ENCODE peak calls at places on chromosomes 12 and 14, in eight cellular contexts. C is pancreas; D is tibial artery; G is effector memory CD4-positive, alpha-beta T cell; B is hepatocyte; S is psoas muscle; L is mammary epithelial cell; F is CD4-positive, CD25-positive, alpha-beta regulatory T cell. N is an unnamed sample.
A peak's percentile ranks its signal among the peaks of the same experiment; 100 is the strongest.

GRCh38 chr12:49728446-49728845 is 12.9 kb upstream of the TMBIM6 start:
- DNase-seq in C (no peak), D (no peak), G (no peak), B (no peak), S (no peak), L (no peak), F (no peak), N (no peak)

GRCh38 chr14:69151458-69152180 is 1.3 kb downstream of the DCAF5 start:
- DNase-seq in C (peak; percentile 82), D (peak; percentile 67), G (peak; percentile 69), B (peak; percentile 89), S (peak; percentile 88), L (peak; percentile 71), F (peak; percentile 71), N (peak; percentile 93)

GRCh38 chr12:42145552-42146215 is 1.0 kb upstream of the GXYLT1 start:
- DNase-seq in C (no peak), D (no peak), G (no peak), B (peak; percentile 30), S (no peak), L (no peak), F (no peak), N (peak; percentile 32)

GRCh38 chr12:121110211-121110940 is 22.3 kb upstream of the P2RX7 start:
- DNase-seq in C (peak; percentile 57), D (peak; percentile 41), G (peak; percentile 30), B (peak; percentile 80), S (peak; percentile 61), L (peak; percentile 38), F (peak; percentile 57), N (peak; percentile 67)

GRCh38 chr12:11771356-11771755 is 121.9 kb downstream of the ETV6 start:
- DNase-seq in C (no peak), D (no peak), G (no peak), B (no peak), S (no peak), L (peak; percentile 37), F (no peak), N (no peak)

GRCh38 chr12:124321556-124322270 is 26.8 kb downstream of the RFLNA start:
- DNase-seq in C (peak; percentile 23), D (no peak), G (no peak), B (no peak), S (no peak), L (peak; percentile 9), F (no peak), N (no peak)

GRCh38 chr14:72402429-72402772 is 470.2 kb downstream of the RGS6 start:
- DNase-seq in C (no peak), D (no peak), G (no peak), B (no peak), S (no peak), L (no peak), F (peak; percentile 14), N (no peak)

GRCh38 chr12:80829767-80830166 is 108.0 kb downstream of the LIN7A start:
- DNase-seq in C (no peak), D (no peak), G (no peak), B (no peak), S (no peak), L (no peak), F (no peak), N (no peak)

GRCh38 chr14:81416233-81416927 is 16.3 kb upstream of the STON2 start:
- DNase-seq in C (no peak), D (no peak), G (no peak), B (no peak), S (no peak), L (no peak), F (no peak), N (no peak)

GRCh38 chr14:21244546-21244945 is 24.7 kb downstream of the HNRNPC start:
- DNase-seq in C (no peak), D (no peak), G (no peak), B (no peak), S (no peak), L (peak; percentile 30), F (no peak), N (no peak)

GRCh38 chr12:109458086-109458485 is 19.0 kb downstream of the KCTD10 start:
- DNase-seq in C (no peak), D (no peak), G (no peak), B (no peak), S (no peak), L (no peak), F (no peak), N (no peak)

GRCh38 chr14:102138935-102139247 is 806 bp upstream of the WDR20 start:
- DNase-seq in C (no peak), D (no peak), G (no peak), B (no peak), S (no peak), L (no peak), F (no peak), N (no peak)

GRCh38 chr12:106892075-106892474 is 63.6 kb upstream of the TMEM263 start:
- DNase-seq in C (no peak), D (no peak), G (no peak), B (peak; percentile 70), S (no peak), L (peak; percentile 35), F (no peak), N (peak; percentile 80)

GRCh38 chr12:72318341-72318740 is 46.2 kb downstream of the TRHDE start:
- DNase-seq in C (peak; percentile 29), D (no peak), G (no peak), B (no peak), S (no peak), L (no peak), F (no peak), N (no peak)

GRCh38 chr14:102605026-102605425 is 12.6 kb downstream of the RCOR1 start:
- DNase-seq in C (no peak), D (no peak), G (no peak), B (no peak), S (no peak), L (peak; percentile 86), F (no peak), N (no peak)

GRCh38 chr12:58639323-58639934 is 280.9 kb downstream of the LRIG3 start:
- DNase-seq in C (no peak), D (no peak), G (no peak), B (no peak), S (no peak), L (no peak), F (no peak), N (no peak)

GRCh38 chr12:131736807-131737484 is 26.1 kb downstream of the SFSWAP start:
- DNase-seq in C (no peak), D (no peak), G (no peak), B (peak; percentile 51), S (no peak), L (peak; percentile 94), F (no peak), N (peak; percentile 86)

GRCh38 chr14:31966896-31967668 is 110.0 kb upstream of the ARHGAP5 start:
- DNase-seq in C (no peak), D (peak; percentile 31), G (no peak), B (no peak), S (no peak), L (no peak), F (no peak), N (no peak)
- H3K4me3 ChIP-seq in C (no peak overlapping the region), D (no peak overlapping the region), G (no peak overlapping the region), B (no peak overlapping the region), S (no peak overlapping the region), L (no peak overlapping the region), F (no peak overlapping the region), N (no peak overlapping the region)

GRCh38 chr12:91493308-91493707 is 310.7 kb upstream of the DCN start:
- DNase-seq in C (no peak), D (no peak), G (no peak), B (no peak), S (no peak), L (peak; percentile 2), F (no peak), N (no peak)
- H3K9me3 ChIP-seq in C (no peaks in the 10 kb centered on the region), D (no peaks in the 10 kb centered on the region), G (no peaks in the 10 kb centered on the region), B (no peaks in the 10 kb centered on the region), S (no peaks in the 10 kb centered on the region), L (no peaks in the 10 kb centered on the region), F (no peaks in the 10 kb centered on the region), N (no peaks in the 10 kb centered on the region)

GRCh38 chr14:34062353-34062973 is 111.6 kb upstream of the EGLN3 start:
- DNase-seq in C (no peak), D (no peak), G (no peak), B (no peak), S (no peak), L (no peak), F (no peak), N (no peak)

GRCh38 chr14:34059925-34060746 is 109.3 kb upstream of the EGLN3 start:
- DNase-seq in C (peak; percentile 82), D (peak; percentile 72), G (peak; percentile 16), B (peak; percentile 94), S (peak; percentile 93), L (peak; percentile 71), F (no peak), N (peak; percentile 88)

GRCh38 chr14:34060747-34061050 is 109.8 kb upstream of the EGLN3 start:
- DNase-seq in C (no peak), D (no peak), G (no peak), B (no peak), S (no peak), L (no peak), F (no peak), N (no peak)

GRCh38 chr14:34058510-34058909 is 107.6 kb upstream of the EGLN3 start:
- DNase-seq in C (no peak), D (no peak), G (no peak), B (no peak), S (no peak), L (no peak), F (no peak), N (no peak)

DNA sequence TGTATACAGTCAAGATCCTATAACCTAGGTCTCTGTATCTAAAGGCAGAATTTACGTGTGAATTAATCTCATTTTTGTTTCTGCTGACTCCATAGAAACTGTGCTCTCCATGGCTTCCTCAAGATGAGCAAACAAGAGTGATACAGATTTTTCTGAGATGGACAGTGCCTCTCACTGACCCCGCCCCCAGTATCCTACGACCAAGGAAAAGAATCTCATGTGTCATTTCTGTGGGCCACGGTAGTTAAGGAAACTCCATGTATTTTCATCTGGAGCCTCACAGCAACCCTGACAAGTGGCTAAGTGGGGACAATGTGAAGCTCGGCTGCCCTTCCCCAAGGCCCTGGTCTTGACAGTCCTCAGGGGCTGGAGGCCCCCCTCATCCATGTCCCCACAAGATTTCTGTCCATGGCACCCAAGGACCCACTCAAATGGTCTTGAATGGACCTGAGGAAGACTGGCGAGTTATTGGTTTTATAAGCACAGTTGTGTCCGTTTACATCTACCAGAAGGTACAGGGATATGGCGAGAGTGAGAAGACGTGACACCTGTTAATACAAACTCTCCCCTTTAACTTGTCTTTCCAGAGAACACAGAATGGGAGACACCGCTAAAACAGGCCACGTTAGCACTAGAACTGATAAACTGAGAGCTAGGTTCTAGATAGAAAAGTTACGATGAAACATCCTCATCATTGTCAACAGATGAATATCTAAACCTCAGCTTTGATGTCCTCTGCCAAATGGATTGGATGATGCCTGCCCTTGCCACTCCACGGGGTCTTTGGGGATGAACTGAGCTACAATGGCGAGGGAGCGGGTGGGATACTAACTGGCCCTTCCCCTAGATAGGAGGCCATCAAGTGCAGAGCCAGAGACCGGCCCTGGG is 108.4 kb upstream of the EGLN3 start:
- DNase-seq in C (no peak), D (no peak), G (no peak), B (no peak), S (no peak), L (no peak), F (no peak), N (peak; percentile 35)
- H3K4me3 ChIP-seq in C (peak overlapping the region; percentile 54), D (peak overlapping the region; percentile 58), G (peak overlapping the region; percentile 61), B (peak overlapping the region; percentile 67), S (peak overlapping the region; percentile 82), L (peak overlapping the region; percentile 48), F (no peak overlapping the region), N (peak overlapping the region; percentile 65)

DNA sequence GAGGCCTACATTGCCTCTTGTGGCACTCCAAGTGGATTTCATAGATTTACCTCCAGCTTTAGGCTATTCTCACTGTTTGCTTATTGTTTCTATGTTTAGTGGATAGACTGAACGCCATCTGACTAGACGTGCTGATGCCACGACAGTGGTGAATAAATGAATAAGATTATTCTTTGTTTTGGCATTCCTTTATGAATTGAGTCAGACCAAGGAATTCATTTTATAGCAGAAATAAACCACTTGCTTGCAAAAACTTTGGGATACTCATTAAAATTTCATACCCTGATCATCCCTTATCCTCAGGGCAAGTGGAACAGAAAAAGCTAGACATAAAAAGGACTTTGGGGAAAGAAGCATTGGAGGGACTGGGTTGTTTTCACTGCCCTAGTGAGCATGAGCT is 71.7 kb upstream of the FERMT2 start:
- DNase-seq in C (no peak), D (no peak), G (no peak), B (no peak), S (no peak), L (peak; percentile 65), F (no peak), N (no peak)
- H3K9me3 ChIP-seq in C (no peaks in the 10 kb centered on the region), D (no peaks in the 10 kb centered on the region), G (no peaks in the 10 kb centered on the region), B (no peaks in the 10 kb centered on the region), S (no peaks in the 10 kb centered on the region), L (no peaks in the 10 kb centered on the region), F (no peaks in the 10 kb centered on the region), N (no peaks in the 10 kb centered on the region)